ENCODE peak calls at places on chromosomes 2 and 18, in five cellular contexts. M, J, V, U and O are unnamed samples.

GRCh38 chr2:70921839-70922590 is 13.7 kb upstream of the ATP6V1B1 start:
- DNase-seq in V (peak), M (peak), U (no peak), J (peak), O (no peak)

GRCh38 chr2:69559696-69560482 is 83.7 kb downstream of the AAK1 start:
- DNase-seq in M (no peak), J (no peak), V (peak), U (no peak), O (no peak)

GRCh38 chr18:13405305-13406038 is 186.9 kb downstream of the LDLRAD4 start:
- DNase-seq in M (no peak), V (no peak), U (no peak), J (no peak), O (no peak)

GRCh38 chr2:70132244-70133126 is 45.2 kb downstream of the PCBP1 start:
- DNase-seq in V (peak), U (no peak), J (peak), M (no peak), O (no peak)

GRCh38 chr2:101516833-101517690 is 42.1 kb upstream of the RFX8 start:
- DNase-seq in U (no peak), J (peak), M (no peak), V (peak), O (no peak)

GRCh38 chr2:177799531-177799930 is 273.0 kb downstream of the PDE11A start:
- DNase-seq in M (no peak), V (peak), J (no peak), U (no peak), O (no peak)

GRCh38 chr2:130756721-130757195 is 1.4 kb downstream of the AMER3 start:
- DNase-seq in U (no peak), M (no peak), V (no peak), J (no peak), O (no peak)

GRCh38 chr2:196263181-196263747 is 91.9 kb upstream of the STK17B start:
- DNase-seq in J (peak), M (no peak), V (peak), U (peak), O (no peak)

GRCh38 chr2:71829008-71829407 is 318.7 kb downstream of the CYP26B1 start:
- DNase-seq in M (no peak), J (no peak), U (no peak), V (no peak), O (no peak)

GRCh38 chr18:76491436-76491800 is 3.6 kb downstream of the ZNF516 start:
- DNase-seq in U (peak), V (peak), M (no peak), J (peak), O (no peak)

GRCh38 chr2:140506606-140507005 is 1624.2 kb downstream of the LRP1B start:
- DNase-seq in M (no peak), V (peak), U (no peak), J (no peak), O (no peak)

GRCh38 chr18:68219274-68219673 is 495.6 kb downstream of the TMX3 start:
- DNase-seq in V (no peak), M (no peak), J (no peak), U (no peak), O (no peak)

GRCh38 chr18:8786766-8787670 is 81.7 kb downstream of the MTCL1 start:
- DNase-seq in J (peak), V (no peak), U (no peak), M (no peak), O (no peak)